ENCODE peak calls at places on chromosomes 6 and 20, in five cellular contexts. R is NCI-H2081; A is DMS79; K is activated T-cell treated with anti-CD3 and anti-CD28 coated beads, Interleukin-2, amount 50 U/mL, for 72 hours; Y is pancreas. L is an unnamed sample.

GRCh38 chr6:169966312-169967181 is 215.1 kb downstream of the ERMARD start:
- DNase-seq in R (no peak), A (no peak), K (no peak), Y (peak; percentile 5), L (peak; percentile 61)

GRCh38 chr20:1440024-1440423 is 26.6 kb downstream of the NSFL1C start:
- DNase-seq in R (no peak), A (no peak), K (peak; percentile 22), Y (no peak), L (no peak)

GRCh38 chr6:147005499-147005898 is 198.7 kb upstream of the STXBP5 start:
- DNase-seq in R (no peak), A (no peak), K (no peak), Y (no peak), L (no peak)

GRCh38 chr20:59735917-59736316 is 131.6 kb downstream of the PHACTR3 start:
- DNase-seq in R (no peak), A (no peak), K (no peak), Y (peak; percentile 33), L (peak; percentile 44)

GRCh38 chr6:123393333-123393732 is 243.4 kb downstream of the TRDN start:
- DNase-seq in R (peak; percentile 36), A (peak; percentile 76), K (no peak), Y (no peak), L (no peak)

GRCh38 chr6:96812077-96812703 is 25.1 kb downstream of the GPR63 start:
- DNase-seq in R (no peak), A (no peak), K (no peak), Y (no peak), L (no peak)

GRCh38 chr6:7649037-7649810 is 59.2 kb downstream of the SNRNP48 start:
- DNase-seq in R (no peak), A (no peak), K (no peak), Y (no peak), L (no peak)

GRCh38 chr6:116005508-116005855 is 55.2 kb downstream of the FRK start:
- DNase-seq in R (no peak), A (no peak), K (no peak), Y (no peak), L (no peak)

GRCh38 chr20:719068-719467 is 43.5 kb upstream of the SCRT2 start:
- DNase-seq in R (no peak), A (no peak), K (no peak), Y (no peak), L (peak; percentile 62)